ENCODE peak calls at places on chromosomes 2 and 18, in five cellular contexts. One of them, this sample, is unnamed.

GRCh38 chr2:54308186-54308585 is 52.2 kb upstream of the TSPYL6 start:
- DNase-seq in Panc1: no peak
- DNase-seq in astrocyte: no peak
- DNase-seq in ascending aorta: no peak
- DNase-seq in A549: no peak
- DNase-seq in this sample: no peak

GRCh38 chr2:127805491-127805890 is 5.5 kb downstream of the WDR33 start:
- DNase-seq in Panc1: no peak
- DNase-seq in astrocyte: no peak
- DNase-seq in ascending aorta: no peak
- DNase-seq in A549: no peak
- DNase-seq in this sample: no peak

GRCh38 chr2:236580746-236581355 is 11.2 kb downstream of the ACKR3 start:
- DNase-seq in Panc1: no peak
- DNase-seq in astrocyte: no peak
- DNase-seq in ascending aorta: no peak
- DNase-seq in A549: no peak
- DNase-seq in this sample: no peak

GRCh38 chr18:36284671-36285295 is 12.7 kb upstream of the FHOD3 start:
- DNase-seq in Panc1: peak; percentile 59
- DNase-seq in astrocyte: peak; percentile 40
- DNase-seq in ascending aorta: peak; percentile 71
- DNase-seq in A549: peak; percentile 62
- DNase-seq in this sample: no peak

GRCh38 chr2:207230261-207231105 is 64.7 kb upstream of the KLF7 start:
- DNase-seq in Panc1: no peak
- DNase-seq in astrocyte: no peak
- DNase-seq in ascending aorta: no peak
- DNase-seq in A549: peak; percentile 35
- DNase-seq in this sample: no peak

GRCh38 chr2:102251042-102251848 is 60.1 kb upstream of the IL1RL1 start:
- DNase-seq in Panc1: no peak
- DNase-seq in astrocyte: peak; percentile 14
- DNase-seq in ascending aorta: no peak
- DNase-seq in A549: peak; percentile 68
- DNase-seq in this sample: no peak

GRCh38 chr18:34590503-34590902 is 119.6 kb upstream of the DTNA start:
- DNase-seq in Panc1: no peak
- DNase-seq in astrocyte: no peak
- DNase-seq in ascending aorta: no peak
- DNase-seq in A549: no peak
- DNase-seq in this sample: no peak

GRCh38 chr2:21633531-21634310 is 510.0 kb downstream of the TDRD15 start:
- DNase-seq in Panc1: no peak
- DNase-seq in astrocyte: no peak
- DNase-seq in ascending aorta: no peak
- DNase-seq in A549: no peak
- DNase-seq in this sample: no peak

GRCh38 chr2:54615832-54616534 is 107.5 kb upstream of the EML6 start:
- DNase-seq in Panc1: no peak
- DNase-seq in astrocyte: no peak
- DNase-seq in ascending aorta: no peak
- DNase-seq in A549: no peak
- DNase-seq in this sample: no peak

GRCh38 chr2:237321746-237322145 is 92.2 kb downstream of the COL6A3 start:
- DNase-seq in Panc1: no peak
- DNase-seq in astrocyte: no peak
- DNase-seq in ascending aorta: no peak
- DNase-seq in A549: no peak
- DNase-seq in this sample: no peak

GRCh38 chr18:22639026-22639463 is 221.3 kb upstream of the CTAGE1 start:
- DNase-seq in Panc1: no peak
- DNase-seq in astrocyte: peak; percentile 96
- DNase-seq in ascending aorta: no peak
- DNase-seq in A549: peak; percentile 80
- DNase-seq in this sample: no peak

GRCh38 chr2:127410871-127411396 is 7.3 kb upstream of the PROC start:
- DNase-seq in Panc1: no peak
- DNase-seq in astrocyte: peak; percentile 49
- DNase-seq in ascending aorta: peak; percentile 71
- DNase-seq in A549: peak; percentile 85
- DNase-seq in this sample: no peak

GRCh38 chr2:149363953-149364352 is 33.6 kb downstream of the LYPD6 start:
- DNase-seq in Panc1: no peak
- DNase-seq in astrocyte: peak; percentile 18
- DNase-seq in ascending aorta: no peak
- DNase-seq in A549: no peak
- DNase-seq in this sample: no peak

GRCh38 chr2:159086874-159087273 is 118.4 kb downstream of the TANC1 start:
- DNase-seq in Panc1: no peak
- DNase-seq in astrocyte: no peak
- DNase-seq in ascending aorta: no peak
- DNase-seq in A549: no peak
- DNase-seq in this sample: no peak

GRCh38 chr18:62784966-62785413 is 69.6 kb downstream of the PHLPP1 start:
- DNase-seq in Panc1: no peak
- DNase-seq in astrocyte: peak; percentile 77
- DNase-seq in ascending aorta: no peak
- DNase-seq in A549: peak; percentile 21
- DNase-seq in this sample: no peak

GRCh38 chr18:79400091-79400590 is 4.4 kb downstream of the NFATC1 start:
- DNase-seq in Panc1: no peak
- DNase-seq in astrocyte: no peak
- DNase-seq in ascending aorta: peak; percentile 84
- DNase-seq in A549: no peak
- DNase-seq in this sample: no peak

GRCh38 chr2:55014962-55015939 is 35.0 kb downstream of the RTN4 start:
- DNase-seq in Panc1: no peak
- DNase-seq in astrocyte: peak; percentile 55
- DNase-seq in ascending aorta: peak; percentile 71
- DNase-seq in A549: peak; percentile 89
- DNase-seq in this sample: no peak

GRCh38 chr2:37453024-37453423 is 108.6 kb downstream of the QPCT start:
- DNase-seq in Panc1: no peak
- DNase-seq in astrocyte: no peak
- DNase-seq in ascending aorta: no peak
- DNase-seq in A549: no peak
- DNase-seq in this sample: no peak

GRCh38 chr2:94997981-94998920 is 27.3 kb upstream of the MAL start:
- DNase-seq in Panc1: no peak
- DNase-seq in astrocyte: no peak
- DNase-seq in ascending aorta: no peak
- DNase-seq in A549: no peak
- DNase-seq in this sample: no peak

GRCh38 chr2:160956243-160956802 is 203.9 kb upstream of the TANK start:
- DNase-seq in Panc1: no peak
- DNase-seq in astrocyte: no peak
- DNase-seq in ascending aorta: peak; percentile 82
- DNase-seq in A549: no peak
- DNase-seq in this sample: peak; percentile 41

GRCh38 chr2:224038049-224038829 is 847 bp downstream of the SERPINE2 start:
- DNase-seq in Panc1: no peak
- DNase-seq in astrocyte: peak; percentile 31
- DNase-seq in ascending aorta: no peak
- DNase-seq in A549: peak; percentile 61
- DNase-seq in this sample: no peak

GRCh38 chr2:109242654-109243331 is 113.8 kb downstream of the SH3RF3 start:
- DNase-seq in Panc1: no peak
- DNase-seq in astrocyte: peak; percentile 91
- DNase-seq in ascending aorta: peak; percentile 88
- DNase-seq in A549: no peak
- DNase-seq in this sample: peak; percentile 38

GRCh38 chr2:10356459-10356851 is 53.8 kb downstream of the HPCAL1 start:
- DNase-seq in Panc1: no peak
- DNase-seq in astrocyte: no peak
- DNase-seq in ascending aorta: no peak
- DNase-seq in A549: no peak
- DNase-seq in this sample: no peak

GRCh38 chr2:56334622-56335021 is 150.8 kb downstream of the CCDC85A start:
- DNase-seq in Panc1: no peak
- DNase-seq in astrocyte: peak; percentile 43
- DNase-seq in ascending aorta: no peak
- DNase-seq in A549: no peak
- DNase-seq in this sample: no peak

GRCh38 chr2:160365691-160366367 is 127.8 kb downstream of the RBMS1 start:
- DNase-seq in Panc1: no peak
- DNase-seq in astrocyte: no peak
- DNase-seq in ascending aorta: peak; percentile 74
- DNase-seq in A549: no peak
- DNase-seq in this sample: no peak

GRCh38 chr2:217742276-217742675 is 260.5 kb downstream of the TNS1 start:
- DNase-seq in Panc1: no peak
- DNase-seq in astrocyte: no peak
- DNase-seq in ascending aorta: no peak
- DNase-seq in A549: no peak
- DNase-seq in this sample: no peak

GRCh38 chr2:6771539-6772365 is 94.0 kb downstream of the CMPK2 start:
- DNase-seq in Panc1: no peak
- DNase-seq in astrocyte: no peak
- DNase-seq in ascending aorta: no peak
- DNase-seq in A549: no peak
- DNase-seq in this sample: no peak

GRCh38 chr2:143375376-143375880 is 246.2 kb downstream of the ARHGAP15 start:
- DNase-seq in Panc1: no peak
- DNase-seq in astrocyte: no peak
- DNase-seq in ascending aorta: no peak
- DNase-seq in A549: no peak
- DNase-seq in this sample: no peak

DNA sequence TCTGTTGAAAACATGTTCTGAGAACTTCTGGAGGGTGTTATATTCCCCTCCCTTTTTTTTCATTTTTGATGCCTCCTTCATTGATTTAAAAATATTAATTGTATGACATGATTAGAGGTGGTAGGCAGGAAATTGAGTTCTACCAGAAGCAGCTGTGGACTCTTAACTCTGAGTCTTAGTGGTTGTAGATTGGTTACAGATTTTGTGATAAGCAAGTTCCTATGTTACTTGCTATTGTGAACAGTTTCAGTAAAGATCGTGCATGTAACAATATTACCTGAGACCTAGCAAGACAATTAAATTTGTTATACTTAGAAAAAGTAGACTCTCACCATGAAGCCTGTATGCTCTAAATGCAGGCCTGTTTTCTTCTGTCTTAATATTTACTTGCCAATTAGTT is 88.1 kb downstream of the PRPF40A start:
- DNase-seq in Panc1: no peak
- DNase-seq in astrocyte: no peak
- DNase-seq in ascending aorta: no peak
- DNase-seq in A549: no peak
- DNase-seq in this sample: no peak
- TF ChIP-seq CTCF in Panc1: no peak
- TF ChIP-seq CTCF in astrocyte: no peak
- TF ChIP-seq CTCF in ascending aorta: no peak
- TF ChIP-seq CTCF in A549: no peak
- TF ChIP-seq CTCF in this sample: no peak

DNA sequence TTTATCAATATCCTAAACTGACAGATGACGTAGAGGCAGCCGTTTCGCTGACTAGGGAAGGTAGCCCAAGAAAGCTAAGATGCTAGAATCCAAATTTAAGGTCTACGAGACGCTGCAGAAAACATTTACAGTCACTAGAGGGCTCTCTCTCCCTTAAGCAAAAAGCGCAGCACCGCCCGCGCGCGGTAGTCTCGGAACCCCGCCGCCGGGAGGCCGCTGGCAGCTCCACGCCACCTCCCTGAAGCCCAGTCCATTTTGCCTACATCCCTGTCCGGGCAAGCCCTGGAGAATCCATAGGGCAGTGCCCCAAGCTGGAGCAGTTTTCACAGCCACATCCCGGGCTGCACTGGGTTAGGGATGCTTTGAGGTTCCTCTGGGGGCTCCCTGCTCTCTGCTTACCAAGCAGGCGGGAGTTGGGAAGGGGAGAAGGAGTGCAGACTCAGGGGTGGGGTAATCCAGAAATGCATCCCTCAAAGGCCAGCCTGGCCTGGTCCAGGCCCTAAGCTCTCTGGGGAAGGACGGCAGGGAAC is 1.5 kb upstream of the DPYSL5 start:
- DNase-seq in Panc1: peak; percentile 35
- DNase-seq in astrocyte: peak; percentile 31
- DNase-seq in ascending aorta: peak; percentile 72
- DNase-seq in A549: peak; percentile 90
- DNase-seq in this sample: no peak
- H3K4me3 ChIP-seq in Panc1: no peak overlapping the region
- H3K4me3 ChIP-seq in astrocyte: no peak overlapping the region
- H3K4me3 ChIP-seq in ascending aorta: no peak overlapping the region
- H3K4me3 ChIP-seq in A549: no peak overlapping the region
- H3K4me3 ChIP-seq in this sample: peak overlapping the region; percentile 44

GRCh38 chr2:68767996-68768395 is 33.4 kb downstream of the ARHGAP25 start:
- DNase-seq in Panc1: no peak
- DNase-seq in astrocyte: no peak
- DNase-seq in ascending aorta: no peak
- DNase-seq in A549: no peak
- DNase-seq in this sample: no peak

GRCh38 chr2:68768461-68768860 is 33.9 kb downstream of the ARHGAP25 start:
- DNase-seq in Panc1: no peak
- DNase-seq in astrocyte: no peak
- DNase-seq in ascending aorta: no peak
- DNase-seq in A549: no peak
- DNase-seq in this sample: no peak

GRCh38 chr2:68769586-68770270 is 35.1 kb downstream of the ARHGAP25 start:
- DNase-seq in Panc1: no peak
- DNase-seq in astrocyte: no peak
- DNase-seq in ascending aorta: no peak
- DNase-seq in A549: no peak
- DNase-seq in this sample: no peak

GRCh38 chr2:68770271-68771111 is 35.9 kb downstream of the ARHGAP25 start:
- DNase-seq in Panc1: no peak
- DNase-seq in astrocyte: peak; percentile 42
- DNase-seq in ascending aorta: no peak
- DNase-seq in A549: no peak
- DNase-seq in this sample: no peak

GRCh38 chr2:68768951-68769350 is 34.3 kb downstream of the ARHGAP25 start:
- DNase-seq in Panc1: no peak
- DNase-seq in astrocyte: no peak
- DNase-seq in ascending aorta: no peak
- DNase-seq in A549: no peak
- DNase-seq in this sample: no peak
- H3K4me1 ChIP-seq in Panc1: no peaks in the 10 kb centered on the region
- H3K4me1 ChIP-seq in astrocyte: peaks cover 33% of the 10 kb centered on the region
- H3K4me1 ChIP-seq in ascending aorta: peaks cover 19% of the 10 kb centered on the region
- H3K4me1 ChIP-seq in A549: no peaks in the 10 kb centered on the region
- H3K4me1 ChIP-seq in this sample: peaks cover 57% of the 10 kb centered on the region

DNA sequence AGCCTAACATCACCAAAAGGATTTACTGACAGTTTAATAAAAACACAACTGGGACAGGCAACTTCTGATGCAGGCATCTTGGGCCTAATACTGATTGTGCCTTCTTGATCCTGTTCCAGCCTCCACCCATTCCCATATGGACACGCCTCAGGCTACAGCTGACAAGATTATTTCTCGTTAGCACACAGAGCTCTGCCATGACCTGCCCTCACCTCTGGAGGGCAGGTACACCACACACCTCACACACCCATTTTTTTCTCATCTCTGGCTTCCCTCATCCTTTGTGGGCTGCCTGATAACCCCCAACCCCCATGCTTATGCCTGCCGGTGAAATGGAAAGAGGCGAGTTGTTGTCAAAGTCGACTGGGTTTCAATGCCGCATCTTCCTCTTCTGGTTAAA is 147.0 kb downstream of the ANTXR1 start:
- DNase-seq in Panc1: no peak
- DNase-seq in astrocyte: no peak
- DNase-seq in ascending aorta: no peak
- DNase-seq in A549: peak; percentile 44
- DNase-seq in this sample: no peak
- TF ChIP-seq CTCF in Panc1: no peak
- TF ChIP-seq CTCF in astrocyte: no peak
- TF ChIP-seq CTCF in ascending aorta: no peak
- TF ChIP-seq CTCF in A549: no peak
- TF ChIP-seq CTCF in this sample: no peak

GRCh38 chr2:40783704-40784103 is 331.8 kb upstream of the SLC8A1 start:
- DNase-seq in Panc1: no peak
- DNase-seq in astrocyte: no peak
- DNase-seq in ascending aorta: no peak
- DNase-seq in A549: no peak
- DNase-seq in this sample: no peak
- H3K4me3 ChIP-seq in Panc1: no peak overlapping the region
- H3K4me3 ChIP-seq in astrocyte: no peak overlapping the region
- H3K4me3 ChIP-seq in ascending aorta: no peak overlapping the region
- H3K4me3 ChIP-seq in A549: no peak overlapping the region
- H3K4me3 ChIP-seq in this sample: no peak overlapping the region